ENCODE peak calls at places on chromosome 21, in ten cellular contexts. M is pancreas, A is thyroid gland, W is brain microvascular endothelial cell, N is HCT116, H is HL-60, K is heart left ventricle, I is cardiac muscle cell, B is A549, Q is tibial artery. C is an unnamed sample.

GRCh38 chr21:46191257-46191685 is 7.0 kb upstream of the SPATC1L start:
- DNase-seq in M (no peak), A (no peak), W (peak), N (no peak), H (no peak), K (peak), I (no peak), B (no peak), Q (peak), C (peak)

GRCh38 chr21:14143999-14144398 is 66.8 kb downstream of the LIPI start:
- DNase-seq in M (no peak), A (no peak), W (no peak), N (no peak), H (no peak), K (no peak), I (no peak), B (no peak), Q (no peak), C (no peak)

GRCh38 chr21:31872072-31872451 is 758 bp upstream of the HUNK start:
- DNase-seq in M (no peak), A (no peak), W (no peak), N (no peak), H (no peak), K (no peak), I (no peak), B (no peak), Q (no peak), C (no peak)

GRCh38 chr21:28193189-28193588 is 799.5 kb downstream of the LTN1 start:
- DNase-seq in M (no peak), A (no peak), W (no peak), N (no peak), H (no peak), K (no peak), I (no peak), B (no peak), Q (no peak), C (no peak)

GRCh38 chr21:44921928-44922327 is 1.2 kb upstream of the ITGB2 start:
- DNase-seq in M (no peak), A (no peak), W (no peak), N (no peak), H (no peak), K (no peak), I (no peak), B (no peak), Q (no peak), C (no peak)

GRCh38 chr21:33394260-33394659 is 9.0 kb upstream of the IFNGR2 start:
- DNase-seq in M (no peak), A (no peak), W (no peak), N (no peak), H (peak), K (peak), I (no peak), B (no peak), Q (peak), C (no peak)

GRCh38 chr21:42566524-42567180 is 53.0 kb downstream of the SLC37A1 start:
- DNase-seq in M (no peak), A (no peak), W (no peak), N (no peak), H (no peak), K (peak), I (no peak), B (no peak), Q (peak), C (no peak)

GRCh38 chr21:42629856-42630410 is 23.5 kb upstream of the PDE9A start:
- DNase-seq in M (no peak), A (no peak), W (no peak), N (no peak), H (no peak), K (no peak), I (no peak), B (no peak), Q (no peak), C (no peak)

GRCh38 chr21:24649691-24650090 is 957.6 kb downstream of the MRPL39 start:
- DNase-seq in M (no peak), A (no peak), W (no peak), N (no peak), H (no peak), K (no peak), I (no peak), B (no peak), Q (no peak), C (no peak)

GRCh38 chr21:45709127-45709526 is 65.6 kb downstream of the PCBP3 start:
- DNase-seq in M (no peak), A (no peak), W (no peak), N (no peak), H (peak), K (no peak), I (no peak), B (no peak), Q (no peak), C (no peak)

GRCh38 chr21:37072239-37072987 is 458 bp downstream of the PIGP start:
- DNase-seq in M (peak), A (peak), W (peak), N (no peak), H (no peak), K (peak), I (no peak), B (no peak), Q (peak), C (no peak)

GRCh38 chr21:34621434-34622000 is 6.6 kb upstream of the RCAN1 start:
- DNase-seq in M (no peak), A (no peak), W (no peak), N (no peak), H (no peak), K (no peak), I (no peak), B (no peak), Q (no peak), C (no peak)
- H3K27ac ChIP-seq in M (no peak), A (no peak), W (no peak), N (no peak), H (no peak), K (no peak), I (peak), B (no peak), Q (no peak), C (no peak)

GRCh38 chr21:30478015-30478414 is 2.2 kb downstream of the KRTAP19-1 start:
- DNase-seq in M (no peak), A (peak), W (no peak), N (no peak), H (no peak), K (no peak), I (peak), B (no peak), Q (no peak), C (no peak)

GRCh38 chr21:30482130-30482529 is 2.0 kb upstream of the KRTAP19-1 start:
- DNase-seq in M (no peak), A (no peak), W (no peak), N (no peak), H (no peak), K (no peak), I (peak), B (no peak), Q (no peak), C (no peak)

GRCh38 chr21:30479259-30479658 is 908 bp downstream of the KRTAP19-1 start:
- DNase-seq in M (no peak), A (no peak), W (no peak), N (no peak), H (no peak), K (no peak), I (no peak), B (no peak), Q (no peak), C (no peak)

GRCh38 chr21:30480145-30480544 is at the start of gene KRTAP19-1:
- DNase-seq in M (no peak), A (no peak), W (no peak), N (no peak), H (no peak), K (no peak), I (no peak), B (no peak), Q (no peak), C (no peak)
- TF ChIP-seq CTCF in M (no peak), A (no peak), W (no peak), N (no peak), H (no peak), K (no peak), I (no peak), B (no peak), Q (no peak), C (no peak)

GRCh38 chr21:41507521-41508414 is at the start of gene TMPRSS2:
- DNase-seq in M (peak), A (peak), W (no peak), N (no peak), H (no peak), K (no peak), I (peak), B (no peak), Q (no peak), C (no peak)

GRCh38 chr21:41506005-41506404 is 2.0 kb downstream of the TMPRSS2 start:
- DNase-seq in M (peak), A (no peak), W (no peak), N (no peak), H (no peak), K (no peak), I (no peak), B (no peak), Q (no peak), C (no peak)

GRCh38 chr21:41508415-41509205 is 652 bp upstream of the TMPRSS2 start:
- DNase-seq in M (no peak), A (no peak), W (no peak), N (no peak), H (no peak), K (no peak), I (no peak), B (no peak), Q (no peak), C (no peak)

GRCh38 chr21:41509206-41509496 is 1.2 kb upstream of the TMPRSS2 start:
- DNase-seq in M (no peak), A (no peak), W (no peak), N (no peak), H (no peak), K (no peak), I (no peak), B (no peak), Q (no peak), C (no peak)

GRCh38 chr21:41506526-41507520 is 1.1 kb downstream of the TMPRSS2 start:
- DNase-seq in M (peak), A (peak), W (no peak), N (no peak), H (no peak), K (no peak), I (peak), B (peak), Q (no peak), C (no peak)
- H3K27ac ChIP-seq in M (peak), A (peak), W (no peak), N (no peak), H (no peak), K (no peak), I (no peak), B (no peak), Q (no peak), C (no peak)

GRCh38 chr21:15219866-15220265 is 155.1 kb upstream of the NRIP1 start:
- DNase-seq in M (no peak), A (no peak), W (no peak), N (no peak), H (no peak), K (no peak), I (no peak), B (no peak), Q (no peak), C (no peak)

GRCh38 chr21:15224346-15225086 is 159.7 kb upstream of the NRIP1 start:
- DNase-seq in M (no peak), A (no peak), W (peak), N (peak), H (no peak), K (no peak), I (no peak), B (peak), Q (no peak), C (no peak)

GRCh38 chr21:15222711-15223110 is 157.9 kb upstream of the NRIP1 start:
- DNase-seq in M (no peak), A (no peak), W (no peak), N (peak), H (no peak), K (no peak), I (no peak), B (no peak), Q (no peak), C (no peak)

GRCh38 chr21:15221799-15222386 is 157.1 kb upstream of the NRIP1 start:
- DNase-seq in M (peak), A (no peak), W (peak), N (peak), H (peak), K (peak), I (peak), B (peak), Q (no peak), C (no peak)
- TF ChIP-seq CTCF in M (no peak), A (no peak), W (no peak), N (no peak), H (no peak), K (no peak), I (no peak), B (no peak), Q (no peak), C (no peak)